ENCODE peak calls at places on chromosomes 2 and 18, in six cellular contexts. O, P, F, R, L and V are unnamed samples.

GRCh38 chr2:119476301-119477117 is 44.9 kb downstream of the TMEM37 start:
- DNase-seq in R (peak), F (peak), L (peak), P (peak), O (peak), V (no peak)

GRCh38 chr2:198883604-198884003 is 574.1 kb downstream of the SATB2 start:
- DNase-seq in L (no peak), F (no peak), P (no peak), O (no peak), R (no peak), V (no peak)

GRCh38 chr18:21306368-21306767 is 64.3 kb downstream of the GREB1L start:
- DNase-seq in R (no peak), F (no peak), O (no peak), P (no peak), L (no peak), V (no peak)

GRCh38 chr2:68921646-68922045 is 31.0 kb downstream of the GKN2 start:
- DNase-seq in P (peak), F (no peak), L (no peak), R (no peak), O (peak), V (no peak)

GRCh38 chr2:95165030-95165370 is 609 bp upstream of the ZNF2 start:
- DNase-seq in O (no peak), R (no peak), F (no peak), L (no peak), P (no peak), V (no peak)

GRCh38 chr18:39596216-39596615 is 2030.6 kb upstream of the CELF4 start:
- DNase-seq in F (no peak), O (no peak), R (no peak), P (peak), L (no peak), V (no peak)

GRCh38 chr2:55419514-55420243 is at the start of gene CCDC88A:
- DNase-seq in L (peak), F (peak), P (peak), O (peak), R (peak), V (peak)

GRCh38 chr2:143844986-143845385 is 674.9 kb downstream of the ZEB2 start:
- DNase-seq in O (no peak), R (no peak), P (no peak), L (no peak), F (no peak), V (no peak)

GRCh38 chr2:144154205-144154604 is 365.7 kb downstream of the ZEB2 start:
- DNase-seq in L (no peak), P (no peak), R (no peak), O (no peak), F (no peak), V (no peak)

GRCh38 chr18:28176933-28177827 is at the start of gene CDH2:
- DNase-seq in O (peak), F (no peak), L (peak), R (no peak), P (peak), V (no peak)

GRCh38 chr2:29033172-29033571 is 41.2 kb downstream of the PCARE start:
- DNase-seq in O (peak), P (peak), F (no peak), R (no peak), L (no peak), V (peak)

GRCh38 chr2:167843203-167843602 is 404.2 kb downstream of the STK39 start:
- DNase-seq in O (no peak), R (no peak), P (no peak), L (no peak), F (no peak), V (no peak)

GRCh38 chr2:241570961-241571581 is 12.5 kb downstream of the BOK start:
- DNase-seq in L (no peak), P (no peak), F (peak), R (peak), O (no peak), V (no peak)

GRCh38 chr2:130288467-130289403 is 54.0 kb upstream of the IMP4 start:
- DNase-seq in F (no peak), L (no peak), R (no peak), O (no peak), P (no peak), V (no peak)

GRCh38 chr2:240970104-240970503 is 28.3 kb upstream of the SNED1 start:
- DNase-seq in L (no peak), O (no peak), P (no peak), F (no peak), R (no peak), V (no peak)

GRCh38 chr2:205889073-205889472 is 196.9 kb downstream of the INO80D start:
- DNase-seq in P (peak), R (no peak), L (no peak), O (peak), F (no peak), V (peak)

GRCh38 chr2:218129756-218130155 is 3.9 kb downstream of the CXCR2 start:
- DNase-seq in R (no peak), L (no peak), O (no peak), P (peak), F (no peak), V (no peak)

GRCh38 chr2:156343096-156343939 is 10.8 kb upstream of the NR4A2 start:
- DNase-seq in R (no peak), L (no peak), F (no peak), O (no peak), P (no peak), V (no peak)

GRCh38 chr2:147623328-147623727 is 221.5 kb upstream of the ACVR2A start:
- DNase-seq in P (no peak), F (no peak), R (peak), O (no peak), L (no peak), V (no peak)

GRCh38 chr2:68216454-68217310 is 35.6 kb downstream of the PPP3R1 start:
- DNase-seq in R (no peak), F (no peak), L (no peak), O (peak), P (peak), V (no peak)

GRCh38 chr2:53941749-53942148 is 29.0 kb downstream of the PSME4 start:
- DNase-seq in P (no peak), R (no peak), F (no peak), L (no peak), O (no peak), V (no peak)

GRCh38 chr2:74512744-74513604 is 1.3 kb upstream of the TLX2 start:
- DNase-seq in F (no peak), L (no peak), P (no peak), R (no peak), O (no peak), V (no peak)

GRCh38 chr18:54149078-54149697 is 75.3 kb downstream of the MBD2 start:
- DNase-seq in O (peak), L (no peak), R (peak), F (no peak), P (peak), V (no peak)

GRCh38 chr2:11703700-11704099 is 33.7 kb upstream of the NTSR2 start:
- DNase-seq in P (peak), F (no peak), R (no peak), L (no peak), O (no peak), V (no peak)

GRCh38 chr2:217064234-217065103 is 204.6 kb upstream of the TNP1 start:
- DNase-seq in R (peak), P (no peak), F (no peak), L (peak), O (no peak), V (no peak)

GRCh38 chr2:96203130-96204028 is 5.2 kb downstream of the STARD7 start:
- DNase-seq in F (no peak), L (no peak), P (no peak), O (no peak), R (no peak), V (no peak)

GRCh38 chr2:217332866-217333265 is 473.0 kb upstream of the TNP1 start:
- DNase-seq in P (no peak), O (no peak), R (no peak), F (no peak), L (no peak), V (no peak)

GRCh38 chr2:153870308-153870707 is 1.4 kb upstream of the GALNT13 start:
- DNase-seq in L (no peak), R (no peak), F (no peak), P (no peak), O (peak), V (no peak)

GRCh38 chr2:85397925-85398331 is 12.2 kb downstream of the CAPG start:
- DNase-seq in L (no peak), R (no peak), P (no peak), O (no peak), F (peak), V (peak)

GRCh38 chr2:176445831-176446433 is 176.7 kb downstream of the MTX2 start:
- DNase-seq in F (no peak), L (no peak), R (no peak), P (peak), O (peak), V (no peak)

GRCh38 chr18:53819174-53819573 is 405.3 kb downstream of the MBD2 start:
- DNase-seq in F (no peak), O (no peak), R (no peak), L (peak), P (no peak), V (no peak)

GRCh38 chr2:240412975-240413812 is 22.3 kb upstream of the GPC1 start:
- DNase-seq in R (no peak), O (no peak), L (no peak), F (peak), P (no peak), V (peak)

GRCh38 chr2:74819702-74820101 is 14.2 kb upstream of the HK2 start:
- DNase-seq in F (no peak), O (no peak), L (no peak), R (no peak), P (no peak), V (no peak)

GRCh38 chr2:61368687-61369665 is 101.9 kb downstream of the USP34 start:
- DNase-seq in F (no peak), R (no peak), L (no peak), O (no peak), P (no peak), V (no peak)

GRCh38 chr2:41934323-41935003 is 113.4 kb upstream of the PKDCC start:
- DNase-seq in R (no peak), F (peak), P (peak), L (no peak), O (peak), V (no peak)

GRCh38 chr2:20538308-20539132 is 91.6 kb downstream of the RHOB start:
- DNase-seq in R (no peak), P (no peak), O (no peak), F (no peak), L (no peak), V (no peak)

GRCh38 chr18:70288171-70288850 is 534 bp upstream of the SOCS6 start:
- DNase-seq in F (peak), R (peak), P (peak), L (peak), O (no peak), V (peak)

GRCh38 chr2:8647462-8647857 is 34.4 kb upstream of the ID2 start:
- DNase-seq in R (no peak), O (no peak), F (no peak), L (no peak), P (no peak), V (peak)

GRCh38 chr2:239803102-239803763 is 221.9 kb downstream of the NDUFA10 start:
- DNase-seq in R (no peak), F (no peak), L (no peak), P (no peak), O (no peak), V (no peak)

DNA sequence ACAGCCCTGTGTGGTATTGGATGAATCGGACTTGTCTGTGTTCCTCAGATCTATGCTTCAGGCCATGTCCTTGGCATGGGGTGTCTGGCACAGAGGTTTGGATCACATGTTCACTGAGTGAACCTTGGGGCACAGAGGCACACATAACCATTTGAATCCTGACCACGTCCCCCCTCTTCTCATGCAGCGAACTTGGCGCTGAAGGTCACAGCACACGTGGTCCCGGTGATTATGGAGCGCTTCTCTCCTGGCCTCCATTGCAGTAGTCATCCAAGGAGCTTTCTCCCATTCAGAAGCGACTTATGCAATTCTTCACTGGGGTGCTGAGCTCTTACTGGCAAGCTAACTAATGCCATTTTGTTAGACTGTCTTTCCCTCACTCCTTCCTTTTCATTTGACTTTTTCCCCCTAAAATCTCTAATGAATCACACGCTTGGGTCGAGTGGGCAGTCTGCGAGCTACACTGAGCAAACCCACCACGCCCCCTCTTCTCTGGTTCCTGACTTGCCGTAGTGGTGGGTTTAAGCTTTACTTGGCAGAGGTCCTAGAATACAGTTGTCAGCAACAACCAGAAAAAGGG is 59.4 kb downstream of the KCNG2 start:
- DNase-seq in R (peak), P (peak), O (peak), L (no peak), F (no peak), V (peak)
- H3K4me3 ChIP-seq in R (no peak), P (no peak), O (no peak), L (no peak), F (peak), V (no peak)

DNA sequence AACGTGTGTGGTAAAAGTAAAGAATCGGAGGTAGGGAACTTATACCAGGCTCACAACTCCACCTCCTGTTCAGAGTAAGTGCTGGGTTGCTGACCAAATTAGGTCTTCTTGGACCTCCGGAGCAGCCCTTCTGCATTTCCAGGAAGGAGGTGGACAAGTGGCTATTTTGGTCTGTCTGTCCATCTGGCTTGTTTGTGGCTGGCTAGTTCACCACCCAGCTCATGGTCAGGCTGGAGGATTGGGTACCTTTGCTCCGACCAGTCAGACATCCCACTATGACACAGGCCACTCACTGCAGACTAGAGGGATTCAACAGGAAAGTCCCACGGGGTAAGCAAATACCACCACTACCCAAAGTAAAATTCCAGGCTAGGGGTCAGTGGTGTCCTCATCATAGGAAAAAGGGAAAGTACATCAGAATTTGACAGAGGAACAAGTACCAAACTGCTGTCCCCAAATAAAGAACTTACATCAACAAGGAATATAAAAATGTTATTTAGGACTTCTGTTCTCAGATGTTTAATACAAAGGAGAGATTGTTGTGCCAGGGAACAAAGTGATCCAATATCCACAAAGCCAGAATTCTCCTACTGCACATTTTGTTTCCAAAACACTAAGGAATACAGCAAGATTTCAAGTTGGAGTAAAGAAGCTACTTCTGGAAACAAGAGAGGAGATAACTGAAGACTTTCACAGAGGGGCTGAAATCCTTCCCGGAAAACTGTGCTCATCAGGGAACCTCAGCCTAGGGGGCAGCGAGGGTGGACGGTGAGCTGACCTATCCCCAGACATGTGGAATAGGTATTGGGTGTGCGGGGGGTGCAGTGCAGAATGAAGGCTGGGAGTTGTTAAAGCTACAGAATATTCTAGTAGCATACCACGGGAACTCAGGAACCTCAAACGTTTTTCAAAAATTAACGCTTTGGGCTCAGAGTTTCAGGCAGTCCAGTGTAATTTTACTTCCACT is 56.9 kb downstream of the BCL2 start:
- DNase-seq in F (no peak), P (no peak), O (no peak), R (no peak), L (peak), V (peak)
- TF ChIP-seq CTCF in F (no peak), P (no peak), O (no peak), R (no peak), L (peak), V (no peak)

GRCh38 chr18:361941-362913 is 94.4 kb upstream of the THOC1 start:
- DNase-seq in L (peak), P (peak), F (peak), O (no peak), R (no peak), V (no peak)
- TF ChIP-seq POLR2A in L (no peak), P (no peak), F (no peak), O (no peak), R (no peak), V (no peak)

GRCh38 chr2:236169741-236170654 is 1.8 kb upstream of the GBX2 start:
- DNase-seq in R (no peak), P (no peak), L (no peak), O (no peak), F (no peak), V (no peak)

GRCh38 chr2:236172866-236173733 is 4.9 kb upstream of the GBX2 start:
- DNase-seq in L (no peak), P (no peak), O (no peak), F (no peak), R (no peak), V (no peak)

GRCh38 chr2:236172238-236172865 is 4.2 kb upstream of the GBX2 start:
- DNase-seq in R (no peak), P (no peak), F (no peak), O (no peak), L (no peak), V (no peak)

GRCh38 chr2:236170678-236171212 is 2.6 kb upstream of the GBX2 start:
- DNase-seq in P (no peak), F (no peak), O (no peak), L (no peak), R (no peak), V (no peak)

DNA sequence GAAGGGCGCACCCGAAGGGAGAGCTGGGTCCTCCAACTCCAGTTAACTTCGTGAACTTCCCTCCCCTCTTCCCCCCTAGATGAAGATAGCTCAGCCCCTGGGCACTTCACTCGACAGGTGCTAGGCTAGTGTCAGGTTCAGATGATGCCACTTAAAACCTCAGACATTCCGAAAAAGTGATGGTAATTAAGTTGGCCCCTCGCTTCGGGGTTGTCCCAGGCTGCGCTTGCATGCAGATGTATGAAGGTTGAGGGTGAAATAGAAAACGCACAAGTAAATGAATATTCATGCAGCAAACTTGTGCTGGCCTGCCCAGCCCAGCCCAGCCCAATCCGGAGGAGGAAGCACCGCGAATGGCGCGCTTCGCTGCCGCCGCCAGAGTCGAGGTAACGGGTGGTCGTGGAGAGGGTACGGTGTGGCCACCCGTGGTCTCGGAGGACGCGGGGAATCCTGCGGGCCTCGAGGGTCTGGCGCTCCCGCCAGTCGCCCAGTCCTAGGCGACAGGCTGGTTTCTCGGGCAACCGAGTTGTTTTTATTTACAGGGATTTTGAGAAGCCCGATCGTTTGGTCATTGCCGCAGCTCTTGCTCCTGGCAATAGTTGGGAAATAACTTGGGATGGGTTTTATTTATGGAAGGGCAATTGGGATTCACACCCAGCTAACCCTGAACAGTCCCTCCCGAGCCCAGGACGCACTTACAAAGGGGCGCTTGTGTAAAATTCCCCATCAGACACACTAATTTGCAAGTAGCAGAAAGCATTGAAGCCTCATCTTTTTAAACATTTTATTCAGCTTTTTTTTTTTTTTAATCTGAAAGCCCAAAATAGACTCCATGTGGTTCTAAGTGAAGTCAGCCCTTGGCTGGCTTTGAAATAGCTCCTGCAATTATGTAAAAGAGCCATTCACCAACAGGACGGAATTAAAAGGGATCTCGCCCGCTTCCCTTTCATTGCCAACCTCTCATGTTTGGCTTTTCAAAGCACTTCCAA is 3.3 kb upstream of the GBX2 start:
- DNase-seq in L (no peak), R (no peak), P (no peak), F (no peak), O (no peak), V (no peak)
- H3K4me3 ChIP-seq in L (no peak), R (no peak), P (no peak), F (peak), O (no peak), V (no peak)

GRCh38 chr2:44392338-44392943 is 30.7 kb downstream of the CAMKMT start:
- DNase-seq in P (peak), O (peak), F (no peak), L (peak), R (peak), V (no peak)
- TF ChIP-seq CTCF in P (peak), O (peak), F (peak), L (peak), R (peak), V (peak)

GRCh38 chr2:47174731-47175361 is 19.7 kb upstream of the STPG4 start:
- DNase-seq in R (peak), O (peak), L (peak), F (peak), P (peak), V (peak)

GRCh38 chr2:47172156-47172921 is 17.2 kb upstream of the STPG4 start:
- DNase-seq in R (peak), F (no peak), P (no peak), L (no peak), O (peak), V (no peak)

GRCh38 chr2:47169784-47170183 is 14.7 kb upstream of the STPG4 start:
- DNase-seq in P (no peak), L (no peak), F (no peak), R (no peak), O (no peak), V (no peak)

GRCh38 chr2:47173986-47174730 is 19.1 kb upstream of the STPG4 start:
- DNase-seq in F (no peak), L (no peak), P (no peak), R (no peak), O (no peak), V (no peak)

GRCh38 chr2:47172922-47173695 is 18.0 kb upstream of the STPG4 start:
- DNase-seq in P (no peak), F (no peak), O (no peak), R (no peak), L (no peak), V (no peak)
- TF ChIP-seq POLR2A in P (peak), F (no peak), O (no peak), R (no peak), L (no peak), V (no peak)

GRCh38 chr18:49492694-49493033 is 5.6 kb upstream of the C18orf32 start:
- DNase-seq in O (no peak), R (no peak), L (no peak), P (no peak), F (no peak), V (no peak)
- H3K4me3 ChIP-seq in O (no peak), R (no peak), L (peak), P (no peak), F (no peak), V (peak)